ENCODE peak calls at places on chromosomes 7 and 10, in ten cellular contexts. T is Peyer's patch, P is uterus, V is right lobe of liver, Q is Calu3, Y is heart right ventricle, A is HFF-Myc, K is astrocyte of the spinal cord, C is neural crest cell, Z is gastrocnemius medialis. F is an unnamed sample.

GRCh38 chr10:123316776-123317175 is 162.6 kb downstream of the BUB3 start:
- DNase-seq in A (no peak), Z (no peak), T (no peak), C (no peak), K (no peak), Y (no peak), V (no peak), Q (no peak), P (no peak), F (no peak)

GRCh38 chr10:132027423-132027983 is 38.2 kb upstream of the JAKMIP3 start:
- DNase-seq in Z (no peak), T (no peak), Q (no peak), A (no peak), Y (no peak), V (no peak), P (no peak), C (no peak), K (no peak), F (peak; percentile 53)

GRCh38 chr7:149625339-149625946 is 127.8 kb upstream of the ZNF746 start:
- DNase-seq in K (peak; percentile 74), T (peak; percentile 65), V (no peak), Y (peak; percentile 59), A (peak; percentile 21), Z (no peak), P (peak; percentile 43), C (peak; percentile 35), Q (peak; percentile 74), F (peak; percentile 80)

GRCh38 chr10:71290806-71291205 is 28.3 kb upstream of the SLC29A3 start:
- DNase-seq in C (no peak), Q (no peak), T (no peak), P (no peak), Y (no peak), A (no peak), K (no peak), Z (no peak), V (no peak), F (no peak)

GRCh38 chr10:133366130-133366478 is 7.0 kb downstream of the ECHS1 start:
- DNase-seq in T (no peak), P (no peak), V (no peak), Z (no peak), K (no peak), Y (no peak), C (no peak), A (no peak), Q (no peak), F (no peak)

GRCh38 chr7:155526225-155526624 is 20.1 kb downstream of the CNPY1 start:
- DNase-seq in K (no peak), C (no peak), Y (no peak), P (no peak), T (no peak), V (peak; percentile 12), Z (no peak), A (no peak), Q (no peak), F (no peak)

GRCh38 chr7:77665161-77665560 is 31.1 kb upstream of the RSBN1L start:
- DNase-seq in P (no peak), Z (no peak), T (no peak), V (no peak), Y (no peak), Q (no peak), C (no peak), A (no peak), K (no peak), F (peak; percentile 36)

GRCh38 chr7:91519241-91520200 is 255.3 kb downstream of the FZD1 start:
- DNase-seq in Z (no peak), V (no peak), K (peak; percentile 88), T (no peak), P (no peak), A (no peak), Q (no peak), C (no peak), Y (no peak), F (peak; percentile 70)

GRCh38 chr10:109411897-109412296 is 511.4 kb downstream of the XPNPEP1 start:
- DNase-seq in K (no peak), Q (no peak), T (no peak), P (peak; percentile 49), Z (no peak), A (no peak), Y (no peak), V (no peak), C (no peak), F (no peak)
- TF ChIP-seq CTCF in K (no peak), Q (no peak), T (no peak), P (peak; percentile 4), Z (no peak), A (no peak), Y (no peak), V (no peak), C (peak; percentile 18), F (no peak)

DNA sequence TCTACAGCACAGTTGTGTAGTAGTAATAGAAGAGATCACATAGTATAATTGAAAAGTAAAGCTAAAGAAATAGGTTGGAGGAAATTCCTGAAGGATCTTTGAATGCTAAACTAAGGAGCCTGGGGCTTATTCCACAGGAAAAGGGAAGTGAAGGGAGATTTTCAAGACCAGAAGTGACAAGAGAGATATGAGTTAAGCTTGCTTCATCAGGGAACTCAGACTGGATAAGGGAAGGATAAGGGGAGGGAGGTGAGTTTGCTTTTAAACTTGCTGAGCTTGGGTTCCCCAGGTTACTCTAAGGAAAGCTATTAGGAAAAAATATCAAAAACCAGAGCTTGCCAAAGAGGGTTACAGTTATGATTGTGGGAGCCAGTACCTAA is 182.4 kb downstream of the RAPGEF5 start:
- DNase-seq in V (no peak), A (no peak), Y (no peak), Q (no peak), Z (no peak), C (no peak), K (no peak), P (no peak), T (no peak), F (no peak)
- TF ChIP-seq CTCF in V (no peak), A (no peak), Y (no peak), Q (no peak), Z (no peak), C (no peak), K (no peak), P (no peak), T (no peak), F (no peak)

DNA sequence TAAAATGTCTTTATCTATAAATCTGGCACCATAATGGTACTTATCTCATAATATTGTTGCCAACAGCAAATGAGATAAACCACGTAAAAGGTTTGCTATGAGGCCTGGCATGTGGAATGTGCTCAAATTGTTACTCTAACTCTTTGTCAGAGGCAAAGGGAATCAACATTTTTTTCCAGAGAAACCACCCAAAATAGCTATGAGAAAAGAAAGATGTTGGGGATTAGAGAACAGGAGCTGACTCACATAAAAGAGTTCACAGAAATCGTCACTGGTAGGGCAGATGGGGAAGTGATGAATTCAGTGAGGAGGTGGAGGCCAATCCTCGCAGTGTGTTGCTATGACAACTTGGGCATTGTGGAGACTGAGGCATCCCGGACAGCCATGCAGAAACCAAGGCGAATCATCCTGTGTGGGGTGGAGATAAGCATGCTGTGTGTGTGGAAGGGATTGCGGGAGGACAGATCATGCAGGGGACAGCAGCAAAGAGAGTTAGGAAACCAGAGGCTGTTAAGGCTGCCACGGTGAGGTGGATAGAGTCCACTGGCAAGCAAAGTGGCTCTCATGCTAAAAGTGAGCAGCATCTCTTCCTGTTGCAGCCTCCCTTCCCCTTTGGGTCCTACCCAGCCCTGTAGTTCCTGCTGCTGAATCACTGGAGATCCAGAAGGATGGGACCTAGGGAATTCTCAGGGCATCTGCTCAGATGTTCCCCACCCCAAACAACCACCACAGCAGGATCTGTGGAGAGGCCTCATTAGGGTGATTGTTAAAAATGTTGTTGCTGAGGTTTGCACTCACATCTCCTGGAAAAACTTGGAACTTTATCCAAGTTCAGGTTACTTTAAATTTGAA is 103.9 kb downstream of the CUBN start:
- DNase-seq in Y (no peak), Q (no peak), P (no peak), T (no peak), C (peak; percentile 41), A (peak; percentile 98), Z (no peak), K (peak; percentile 99), V (no peak), F (peak; percentile 96)
- TF ChIP-seq CTCF in Y (no peak), Q (no peak), P (no peak), T (no peak), C (no peak), A (no peak), Z (no peak), K (no peak), V (no peak), F (peak; percentile 6)

GRCh38 chr7:28240466-28240865 is 59.9 kb upstream of the JAZF1 start:
- DNase-seq in P (no peak), Q (no peak), Z (no peak), T (no peak), C (no peak), V (no peak), Y (no peak), A (no peak), K (no peak), F (no peak)

GRCh38 chr7:28243861-28244260 is 63.3 kb upstream of the JAZF1 start:
- DNase-seq in P (no peak), T (no peak), K (no peak), V (no peak), Z (no peak), Q (no peak), A (peak; percentile 3), C (no peak), Y (no peak), F (no peak)

GRCh38 chr7:28239823-28240204 is 59.2 kb upstream of the JAZF1 start:
- DNase-seq in Z (no peak), P (no peak), T (no peak), Y (no peak), K (no peak), V (no peak), C (no peak), A (no peak), Q (no peak), F (no peak)

DNA sequence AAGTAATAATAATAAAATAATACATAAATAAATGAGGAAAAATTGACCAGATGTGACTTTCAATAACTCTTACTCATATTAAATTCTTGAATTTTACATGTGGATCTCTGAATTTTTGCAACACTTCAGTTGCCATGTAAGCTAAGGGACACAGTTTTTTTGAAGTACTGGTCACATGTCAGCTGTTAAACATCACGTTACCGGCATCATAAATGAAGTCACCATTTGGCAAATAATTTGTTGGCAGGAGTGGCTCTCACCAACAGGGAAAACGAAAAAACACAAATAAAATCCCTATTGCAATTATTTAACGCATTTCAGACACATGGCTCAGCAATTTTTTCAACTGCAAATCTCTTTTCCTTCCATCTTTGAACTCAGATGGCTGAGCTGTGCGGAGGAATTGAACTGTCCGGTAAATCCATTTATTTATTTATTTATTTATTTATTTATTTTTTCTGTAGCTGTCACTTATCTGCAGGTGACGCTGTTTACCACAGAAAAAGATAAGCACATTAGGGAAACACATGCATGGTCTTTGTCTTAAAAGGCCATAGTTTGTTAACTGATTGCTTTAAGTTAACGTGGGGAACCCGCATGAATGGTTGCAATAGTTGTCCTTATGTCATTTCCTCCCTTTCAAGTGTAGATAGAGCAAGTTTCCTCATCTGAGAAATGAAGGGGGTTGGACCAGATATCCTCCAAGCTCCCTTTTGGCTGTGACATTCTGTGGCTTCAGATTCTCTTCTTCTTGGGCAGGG is 64.7 kb upstream of the JAZF1 start:
- DNase-seq in Y (no peak), K (no peak), V (no peak), A (no peak), Q (no peak), P (no peak), T (no peak), Z (no peak), C (no peak), F (no peak)
- TF ChIP-seq CTCF in Y (no peak), K (no peak), V (no peak), A (no peak), Q (no peak), P (no peak), T (no peak), Z (no peak), C (no peak), F (no peak)

GRCh38 chr7:2520131-2520807 is 695 bp downstream of the LFNG start:
- DNase-seq in P (no peak), C (peak; percentile 39), V (no peak), A (no peak), Q (peak; percentile 82), Z (no peak), T (peak; percentile 59), K (no peak), Y (no peak), F (no peak)
- TF ChIP-seq CTCF in P (no peak), C (peak; percentile 24), V (no peak), A (no peak), Q (no peak), Z (no peak), T (no peak), K (peak; percentile 3), Y (no peak), F (no peak)